ENCODE peak calls at places on chromosomes 5 and 9, in four cellular contexts. P is right atrium auricular region, G is HepG2, A is RWPE2. I is an unnamed sample.

GRCh38 chr5:133655966-133656365 is 43.6 kb upstream of the FSTL4 start:
- DNase-seq in P (no peak), G (no peak), A (no peak), I (no peak)

GRCh38 chr9:133798160-133798559 is 60.0 kb upstream of the SARDH start:
- DNase-seq in P (no peak), G (no peak), A (no peak), I (no peak)

GRCh38 chr5:134526483-134527155 is 1.1 kb downstream of the JADE2 start:
- DNase-seq in P (peak; percentile 84), G (peak; percentile 67), A (no peak), I (peak; percentile 84)

GRCh38 chr9:26904070-26904469 is 11.5 kb upstream of the CAAP1 start:
- DNase-seq in P (no peak), G (no peak), A (no peak), I (no peak)

GRCh38 chr5:102561894-102562760 is 63.3 kb upstream of the SLCO6A1 start:
- DNase-seq in P (no peak), G (peak; percentile 39), A (no peak), I (peak; percentile 11)

GRCh38 chr5:98770158-98770910 is 3.1 kb upstream of the RGMB start:
- DNase-seq in P (peak; percentile 79), G (peak; percentile 41), A (no peak), I (peak; percentile 23)

GRCh38 chr5:150485770-150486401 is 22.0 kb upstream of the NDST1 start:
- DNase-seq in P (no peak), G (no peak), A (no peak), I (peak; percentile 71)

GRCh38 chr5:147743012-147743411 is 39.5 kb downstream of the JAKMIP2 start:
- DNase-seq in P (no peak), G (no peak), A (no peak), I (no peak)

GRCh38 chr9:89678394-89679005 is 73.7 kb downstream of the GADD45G start:
- DNase-seq in P (no peak), G (no peak), A (no peak), I (no peak)

GRCh38 chr5:175344331-175345200 is 99.4 kb downstream of the DRD1 start:
- DNase-seq in P (no peak), G (peak; percentile 11), A (no peak), I (no peak)

GRCh38 chr9:102497709-102498108 is 497.4 kb upstream of the CYLC2 start:
- DNase-seq in P (no peak), G (no peak), A (no peak), I (no peak)

GRCh38 chr5:15693036-15693728 is 193.2 kb downstream of the FBXL7 start:
- DNase-seq in P (no peak), G (no peak), A (no peak), I (no peak)
- H3K4me1 ChIP-seq in P (no peaks in the 10 kb centered on the region), G (no peaks in the 10 kb centered on the region), A (no peaks in the 10 kb centered on the region), I (peaks cover 47% of the 10 kb centered on the region)

DNA sequence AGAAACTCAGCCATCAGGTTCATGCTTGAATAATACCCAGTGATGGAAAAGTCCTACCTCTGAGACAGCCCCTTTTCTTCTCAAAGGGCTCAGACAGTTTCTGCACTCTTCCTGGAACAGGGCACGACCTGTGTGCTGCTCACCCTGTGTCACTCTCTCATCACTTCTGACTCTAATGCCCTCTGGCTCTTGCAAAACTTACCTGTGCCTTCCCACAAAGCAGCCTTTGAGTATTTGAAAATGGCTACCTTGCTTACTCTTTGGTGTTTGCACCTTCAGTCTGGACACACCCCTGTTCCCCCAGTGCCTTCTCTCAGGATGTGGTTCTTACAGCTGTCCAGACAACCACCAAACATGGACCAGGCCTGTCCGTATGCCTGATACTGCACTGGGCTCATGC is 171.4 kb downstream of the GRIA1 start:
- DNase-seq in P (no peak), G (no peak), A (no peak), I (no peak)
- H3K27ac ChIP-seq in P (no peak overlapping the region), G (no peak overlapping the region), A (no peak overlapping the region), I (no peak overlapping the region)

DNA sequence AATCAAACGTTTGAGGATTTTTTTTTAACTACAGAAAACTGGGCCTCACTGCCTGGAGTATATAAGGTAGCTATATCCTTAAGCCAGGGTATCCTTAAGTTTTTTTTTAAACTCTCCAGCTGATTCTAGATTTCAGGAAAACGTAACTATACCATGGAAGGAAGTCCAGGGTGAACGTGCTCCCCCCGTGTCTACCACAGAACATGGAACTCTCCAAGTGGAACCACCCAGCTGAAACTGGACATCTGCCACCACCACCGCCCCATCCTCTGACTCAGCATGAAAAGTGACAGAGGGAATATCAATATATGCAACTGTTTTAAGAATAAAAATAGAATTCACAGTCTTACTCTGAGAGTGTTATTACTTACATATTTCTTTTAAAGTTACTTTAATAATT is 61.3 kb downstream of the DROSHA start:
- DNase-seq in P (peak; percentile 75), G (no peak), A (no peak), I (peak; percentile 53)
- H3K4me3 ChIP-seq in P (no peak overlapping the region), G (no peak overlapping the region), A (no peak overlapping the region), I (no peak overlapping the region)

DNA sequence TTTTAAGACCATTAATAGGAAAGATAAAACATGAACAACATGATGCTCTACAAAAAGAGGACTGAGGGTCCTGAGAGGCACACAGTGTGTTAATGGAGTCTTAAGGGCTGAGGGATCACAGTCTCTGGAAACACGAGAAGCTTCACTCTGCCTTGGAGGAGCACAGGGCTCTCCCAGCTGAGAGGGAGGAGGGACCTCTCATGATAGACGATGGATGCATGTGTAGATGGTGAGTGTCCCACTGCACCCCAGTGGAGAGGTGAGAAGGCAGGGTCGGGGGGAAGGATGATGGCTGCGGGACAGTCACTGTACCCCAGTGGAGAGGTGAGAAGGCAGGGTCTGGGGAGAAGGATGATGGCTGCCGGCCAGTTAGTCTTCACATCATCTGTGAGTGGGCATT is 613.4 kb downstream of the IRX1 start:
- DNase-seq in P (peak; percentile 5), G (no peak), A (no peak), I (no peak)
- H3K4me1 ChIP-seq in P (no peaks in the 10 kb centered on the region), G (no peaks in the 10 kb centered on the region), A (peaks cover 3% of the 10 kb centered on the region), I (no peaks in the 10 kb centered on the region)

GRCh38 chr9:84323777-84324317 is 16.7 kb downstream of the SLC28A3 start:
- DNase-seq in P (no peak), G (no peak), A (no peak), I (no peak)
- H3K27ac ChIP-seq in P (no peak overlapping the region), G (no peak overlapping the region), A (peak overlapping the region; percentile 85), I (no peak overlapping the region)

GRCh38 chr5:149358294-149358651 is 427 bp downstream of the PCYOX1L start:
- DNase-seq in P (no peak), G (no peak), A (no peak), I (peak; percentile 41)
- H3K4me3 ChIP-seq in P (peak overlapping the region; percentile 70), G (peak overlapping the region; percentile 63), A (peak overlapping the region; percentile 77), I (peak overlapping the region; percentile 74)

DNA sequence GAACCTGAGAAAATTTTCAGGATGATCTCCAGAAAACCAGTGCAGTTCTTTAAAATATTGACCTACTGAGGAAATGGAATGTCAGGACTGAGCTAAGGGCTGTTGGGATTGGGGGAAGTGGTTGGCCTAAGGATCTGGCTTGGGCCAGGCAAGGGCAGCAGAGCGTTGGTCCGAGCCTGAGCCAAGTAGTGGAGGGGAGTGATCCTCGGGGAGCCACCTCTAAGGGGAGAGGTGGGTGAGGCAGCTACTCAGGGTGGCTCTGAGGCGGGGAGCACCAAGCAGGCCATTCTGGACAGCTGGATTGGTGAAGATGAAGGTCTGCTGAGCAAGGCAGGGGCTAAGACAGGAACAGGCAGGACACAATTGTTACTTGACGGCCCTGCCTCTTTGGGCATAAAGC is 11.5 kb downstream of the CAMK4 start:
- DNase-seq in P (no peak), G (no peak), A (no peak), I (no peak)
- H3K4me1 ChIP-seq in P (no peaks in the 10 kb centered on the region), G (no peaks in the 10 kb centered on the region), A (peaks cover 6% of the 10 kb centered on the region), I (no peaks in the 10 kb centered on the region)

GRCh38 chr5:161535762-161536161 is 10.8 kb downstream of the GABRB2 start:
- DNase-seq in P (no peak), G (no peak), A (no peak), I (no peak)
- H3K27ac ChIP-seq in P (no peak overlapping the region), G (no peak overlapping the region), A (no peak overlapping the region), I (no peak overlapping the region)

GRCh38 chr5:138775034-138775433 is 21.8 kb downstream of the CTNNA1 start:
- DNase-seq in P (no peak), G (peak; percentile 86), A (no peak), I (no peak)

GRCh38 chr5:138773215-138773614 is 20.0 kb downstream of the CTNNA1 start:
- DNase-seq in P (no peak), G (no peak), A (no peak), I (no peak)

GRCh38 chr5:138783976-138784375 is 30.8 kb downstream of the CTNNA1 start:
- DNase-seq in P (no peak), G (no peak), A (no peak), I (no peak)

DNA sequence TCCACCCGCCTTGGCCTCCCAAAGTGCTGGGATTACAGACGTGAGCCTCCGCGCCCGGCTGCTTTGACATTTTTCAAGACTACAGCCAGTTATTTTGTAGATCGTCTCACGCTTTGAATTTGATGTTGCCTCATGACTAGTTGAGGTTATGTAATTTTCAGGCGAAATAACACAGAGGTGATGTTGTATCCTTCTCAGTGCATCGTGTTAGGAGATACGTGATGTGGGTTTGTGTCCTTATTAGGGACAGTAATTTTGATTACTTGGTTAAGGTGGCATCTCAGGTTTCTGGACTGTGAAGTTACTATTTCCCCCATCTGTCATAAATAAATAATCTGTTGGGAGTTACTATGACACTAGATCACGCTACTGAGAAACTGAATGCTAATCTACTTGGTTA is 25.0 kb downstream of the CTNNA1 start:
- DNase-seq in P (no peak), G (no peak), A (no peak), I (no peak)
- H3K4me3 ChIP-seq in P (no peak overlapping the region), G (no peak overlapping the region), A (no peak overlapping the region), I (no peak overlapping the region)

GRCh38 chr9:97992219-97992618 is 9.1 kb downstream of the ANP32B start:
- DNase-seq in P (no peak), G (no peak), A (no peak), I (no peak)
- H3K4me1 ChIP-seq in P (no peaks in the 10 kb centered on the region), G (peaks cover 58% of the 10 kb centered on the region), A (peaks cover 28% of the 10 kb centered on the region), I (peaks cover 72% of the 10 kb centered on the region)